ENCODE peak calls at places on chromosome 21, in eight cellular contexts. E is GM12892; R is GM06990; B is activated naive CD8-positive, alpha-beta T cell treated with anti-CD3 and anti-CD28 coated beads, Interleukin-2, amount 50 U/mL, for 16 hours; U is neural progenitor cell; Z is myocyte; V is activated naive CD4-positive, alpha-beta T cell treated with anti-CD3 and anti-CD28 coated beads, Interleukin-2, amount 50 U/mL, for 72 hours; S is NCI-H774. A is an unnamed sample.

GRCh38 chr21:41180752-41181151 is 12.8 kb downstream of the BACE2 start:
- DNase-seq in V (no peak), E (no peak), B (no peak), Z (no peak), U (no peak), S (no peak), R (no peak), A (no peak)

GRCh38 chr21:42626171-42626570 is 27.2 kb upstream of the PDE9A start:
- DNase-seq in Z (no peak), R (no peak), U (no peak), V (no peak), E (no peak), S (no peak), B (no peak), A (no peak)

GRCh38 chr21:34313116-34313515 is 50.7 kb upstream of the KCNE2 start:
- DNase-seq in U (no peak), V (no peak), B (no peak), Z (no peak), S (no peak), R (no peak), E (no peak), A (no peak)

GRCh38 chr21:28705616-28706015 is 287.1 kb downstream of the LTN1 start:
- DNase-seq in S (no peak), V (no peak), Z (no peak), U (no peak), R (no peak), B (no peak), E (no peak), A (no peak)

GRCh38 chr21:43654806-43655489 is 4.3 kb downstream of the HSF2BP start:
- DNase-seq in Z (no peak), R (no peak), S (no peak), U (no peak), B (no peak), V (no peak), E (no peak), A (no peak)

GRCh38 chr21:44800103-44800502 is 1.5 kb downstream of the UBE2G2 start:
- DNase-seq in E (no peak), S (no peak), U (peak), V (no peak), B (no peak), R (no peak), Z (peak), A (peak)

GRCh38 chr21:37710555-37711293 is 205.5 kb downstream of the KCNJ6 start:
- DNase-seq in Z (peak), E (no peak), V (no peak), S (no peak), B (no peak), U (no peak), R (no peak), A (no peak)

GRCh38 chr21:34351786-34352241 is 12.0 kb upstream of the KCNE2 start:
- DNase-seq in S (peak), B (no peak), E (peak), Z (peak), R (peak), V (no peak), U (peak), A (peak)

GRCh38 chr21:46545911-46546310 is 59.0 kb downstream of the S100B start:
- DNase-seq in U (no peak), R (no peak), V (no peak), E (no peak), Z (no peak), S (no peak), B (no peak), A (no peak)

GRCh38 chr21:35843911-35844667 is 216.2 kb downstream of the SETD4 start:
- DNase-seq in Z (no peak), V (no peak), U (no peak), B (no peak), R (no peak), S (no peak), E (no peak), A (no peak)

GRCh38 chr21:39613029-39613934 is 542 bp downstream of the B3GALT5 start:
- DNase-seq in E (no peak), U (peak), V (no peak), S (no peak), R (no peak), Z (peak), B (no peak), A (no peak)

GRCh38 chr21:44498965-44499560 is 40.9 kb downstream of the KRTAP10-1 start:
- DNase-seq in R (no peak), S (peak), V (no peak), Z (no peak), B (no peak), U (no peak), E (no peak), A (no peak)

GRCh38 chr21:40567511-40567910 is 279.4 kb downstream of the DSCAM start:
- DNase-seq in S (no peak), Z (no peak), R (no peak), B (no peak), E (no peak), V (no peak), U (no peak), A (no peak)

GRCh38 chr21:18764720-18765119 is 361.1 kb upstream of the TMPRSS15 start:
- DNase-seq in B (no peak), Z (no peak), V (no peak), S (no peak), E (no peak), R (no peak), U (no peak), A (no peak)

GRCh38 chr21:42777757-42778344 is 101.5 kb downstream of the WDR4 start:
- DNase-seq in R (no peak), U (peak), S (no peak), B (no peak), Z (no peak), E (no peak), V (no peak), A (no peak)

GRCh38 chr21:41620541-41620940 is 112.6 kb upstream of the TMPRSS2 start:
- DNase-seq in U (no peak), Z (no peak), V (no peak), B (no peak), S (no peak), E (no peak), R (no peak), A (no peak)

GRCh38 chr21:35011681-35012080 is 37.4 kb downstream of the RUNX1 start:
- DNase-seq in U (no peak), Z (peak), V (no peak), B (no peak), E (no peak), R (no peak), S (peak), A (no peak)

GRCh38 chr21:34992736-34993135 is 56.4 kb downstream of the RUNX1 start:
- DNase-seq in Z (no peak), U (no peak), V (no peak), B (no peak), R (peak), E (no peak), S (no peak), A (no peak)

GRCh38 chr21:38958940-38959685 is 153.4 kb downstream of the ETS2 start:
- DNase-seq in R (no peak), S (no peak), U (no peak), B (no peak), Z (peak), E (no peak), V (no peak), A (no peak)

GRCh38 chr21:36321325-36322082 is 1.5 kb downstream of the MORC3 start:
- DNase-seq in R (peak), V (peak), E (no peak), B (no peak), S (no peak), U (peak), Z (peak), A (no peak)

GRCh38 chr21:15065381-15066230 is 806 bp upstream of the NRIP1 start:
- DNase-seq in B (peak), V (peak), R (peak), Z (peak), S (peak), E (no peak), U (peak), A (peak)

GRCh38 chr21:34670220-34670961 is 1.6 kb downstream of the CLIC6 start:
- DNase-seq in E (peak), S (peak), V (no peak), U (peak), R (peak), Z (no peak), B (no peak), A (no peak)

GRCh38 chr21:42532466-42533181 is 19.0 kb downstream of the SLC37A1 start:
- DNase-seq in B (no peak), E (peak), U (no peak), S (peak), Z (peak), V (no peak), R (no peak), A (no peak)

GRCh38 chr21:35206141-35207125 is 157.3 kb upstream of the RUNX1 start:
- DNase-seq in U (no peak), E (peak), R (peak), Z (peak), V (no peak), B (no peak), S (no peak), A (no peak)

GRCh38 chr21:45974073-45975016 is 7.2 kb upstream of the COL6A1 start:
- DNase-seq in Z (peak), S (no peak), R (no peak), V (peak), B (no peak), E (peak), U (peak), A (peak)

GRCh38 chr21:37155216-37155615 is 82.2 kb downstream of the TTC3 start:
- DNase-seq in Z (peak), S (no peak), V (no peak), E (no peak), B (no peak), U (no peak), R (no peak), A (no peak)

GRCh38 chr21:45870421-45870820 is 111.1 kb upstream of the COL6A1 start:
- DNase-seq in V (no peak), Z (no peak), U (no peak), E (no peak), S (no peak), B (no peak), R (no peak), A (no peak)

A was measured in WERI-Rb-1.